ENCODE peak calls at places on chromosomes 16 and 17, in eight cellular contexts. M is aorta; J is cardiac fibroblast; Y is WTC11; U is CD4-positive, alpha-beta memory T cell; G is EL; S is bronchial epithelial cell; K is nucleus accumbens. A is an unnamed sample.

GRCh38 chr17:41811549-41812175 is at the start of gene P3H4:
- DNase-seq in U (peak), G (peak), M (peak), J (peak), S (peak), K (peak), Y (peak), A (peak)

GRCh38 chr16:88759245-88759975 is 25.6 kb downstream of the PIEZO1 start:
- DNase-seq in J (no peak), K (no peak), U (peak), M (no peak), S (no peak), G (no peak), Y (peak), A (peak)

GRCh38 chr16:11914759-11915643 is 755 bp downstream of the GSPT1 start:
- DNase-seq in G (peak), M (peak), K (no peak), J (peak), U (peak), Y (peak), S (no peak), A (peak)

GRCh38 chr17:14300628-14301278 is at the start of gene HS3ST3B1:
- DNase-seq in M (peak), Y (peak), U (peak), J (peak), K (peak), S (peak), G (peak), A (peak)

GRCh38 chr17:73307130-73307529 is 4.7 kb downstream of the CDC42EP4 start:
- DNase-seq in M (no peak), S (no peak), U (no peak), J (no peak), K (no peak), Y (no peak), G (no peak), A (no peak)

GRCh38 chr16:3640632-3641501 is 13.6 kb upstream of the DNASE1 start:
- DNase-seq in M (no peak), S (no peak), J (no peak), K (no peak), Y (peak), G (no peak), U (no peak), A (no peak)

GRCh38 chr17:70050931-70051330 is 24.1 kb upstream of the KCNJ16 start:
- DNase-seq in J (no peak), M (no peak), S (no peak), G (no peak), U (no peak), Y (no peak), K (no peak), A (no peak)

GRCh38 chr16:68031951-68032350 is 8.9 kb downstream of the DUS2 start:
- DNase-seq in J (peak), U (no peak), S (peak), G (peak), Y (no peak), M (no peak), K (no peak), A (no peak)

GRCh38 chr17:41930009-41930832 is at the start of gene ODAD4:
- DNase-seq in J (peak), M (peak), G (peak), U (peak), K (peak), Y (peak), S (peak), A (peak)

GRCh38 chr17:1786708-1787107 is 24.8 kb downstream of the SERPINF1 start:
- DNase-seq in S (no peak), J (no peak), G (no peak), M (peak), Y (no peak), K (no peak), U (no peak), A (no peak)

GRCh38 chr17:43033947-43034622 is 9.1 kb downstream of the RND2 start:
- DNase-seq in K (no peak), S (no peak), J (no peak), U (no peak), Y (peak), M (no peak), G (no peak), A (no peak)

GRCh38 chr16:10729104-10729503 is 14.5 kb upstream of the NUBP1 start:
- DNase-seq in Y (no peak), U (no peak), S (no peak), J (no peak), K (no peak), G (no peak), M (no peak), A (no peak)

GRCh38 chr16:57061084-57061905 is 31.1 kb upstream of the CPNE2 start:
- DNase-seq in Y (no peak), G (peak), S (peak), J (peak), M (peak), K (no peak), U (no peak), A (no peak)

GRCh38 chr16:60123387-60124023 is 1389.4 kb upstream of the GOT2 start:
- DNase-seq in Y (no peak), U (no peak), M (no peak), J (no peak), G (no peak), K (no peak), S (no peak), A (no peak)

GRCh38 chr17:1643999-1644492 is 1.5 kb downstream of the SCARF1 start:
- DNase-seq in J (peak), S (no peak), M (no peak), K (no peak), U (no peak), G (peak), Y (no peak), A (no peak)

GRCh38 chr16:84888450-84888849 is 68.7 kb downstream of the CRISPLD2 start:
- DNase-seq in M (no peak), J (no peak), K (no peak), U (no peak), Y (no peak), G (peak), S (no peak), A (no peak)

GRCh38 chr17:81238815-81239713 is at the start of the genes NDUFAF8 and TEPSIN:
- DNase-seq in S (peak), Y (peak), J (peak), K (peak), G (peak), U (peak), M (peak), A (peak)

GRCh38 chr17:77501101-77501566 is 360.4 kb downstream of the SEC14L1 start:
- DNase-seq in Y (peak), G (no peak), U (no peak), M (no peak), K (no peak), S (no peak), J (no peak), A (no peak)

GRCh38 chr17:57989011-57989345 is 924 bp upstream of the VEZF1 start:
- DNase-seq in U (no peak), S (no peak), M (no peak), J (peak), K (no peak), G (peak), Y (no peak), A (no peak)

GRCh38 chr16:1445518-1446197 is 1.3 kb upstream of the CCDC154 start:
- DNase-seq in S (no peak), J (no peak), G (no peak), Y (no peak), M (no peak), K (no peak), U (no peak), A (no peak)

GRCh38 chr16:73047536-73048291 is at the start of gene ZFHX3:
- DNase-seq in S (peak), K (peak), U (peak), Y (peak), J (peak), M (peak), G (peak), A (peak)

GRCh38 chr16:12009462-12009861 is 32.9 kb downstream of the SNX29 start:
- DNase-seq in S (no peak), K (no peak), U (no peak), J (no peak), G (no peak), Y (no peak), M (no peak), A (no peak)

GRCh38 chr16:86628614-86629013 is 50.3 kb downstream of the FOXL1 start:
- DNase-seq in M (no peak), G (peak), J (no peak), U (no peak), S (no peak), Y (no peak), K (no peak), A (no peak)

GRCh38 chr16:30458561-30459394 is 13.1 kb upstream of the SEPHS2 start:
- DNase-seq in S (no peak), J (no peak), U (peak), G (no peak), K (no peak), M (peak), Y (no peak), A (peak)